ENCODE peak calls at places on chromosomes 6 and 20, in four cellular contexts. B is transverse colon, L is breast epithelium, G is HCT116. I is an unnamed sample.

GRCh38 chr20:10674684-10675455 is 1.1 kb upstream of the JAG1 start:
- DNase-seq in L (peak), G (peak), B (peak), I (no peak)

GRCh38 chr6:157080986-157081391 is 242.3 kb downstream of the TMEM242 start:
- DNase-seq in G (no peak), B (no peak), L (no peak), I (no peak)

GRCh38 chr6:32906539-32906938 is 34.3 kb downstream of the HLA-DMB start:
- DNase-seq in B (no peak), G (no peak), L (no peak), I (no peak)

GRCh38 chr6:16514249-16514648 is 247.0 kb downstream of the ATXN1 start:
- DNase-seq in L (no peak), B (no peak), G (no peak), I (peak)

GRCh38 chr6:148107911-148108310 is 234.7 kb upstream of the SASH1 start:
- DNase-seq in B (no peak), G (no peak), L (no peak), I (no peak)

GRCh38 chr6:149488815-149489214 is 4.0 kb upstream of the ZC3H12D start:
- DNase-seq in L (no peak), G (no peak), B (no peak), I (no peak)

GRCh38 chr20:45883100-45883469 is 2.1 kb downstream of the ZSWIM1 start:
- DNase-seq in L (no peak), G (no peak), B (no peak), I (no peak)

GRCh38 chr6:80022803-80023202 is 18.4 kb downstream of the TTK start:
- DNase-seq in L (no peak), B (no peak), G (no peak), I (no peak)

GRCh38 chr6:52657870-52658269 is 13.0 kb upstream of the TMEM14A start:
- DNase-seq in B (no peak), L (no peak), G (no peak), I (no peak)

GRCh38 chr20:24461848-24462247 is 7.6 kb upstream of the SYNDIG1 start:
- DNase-seq in G (no peak), B (no peak), L (no peak), I (no peak)

GRCh38 chr6:108927927-108928326 is 79.7 kb downstream of the ARMC2 start:
- DNase-seq in B (no peak), G (no peak), L (no peak), I (no peak)

GRCh38 chr20:54573838-54574237 is 98.4 kb downstream of the DOK5 start:
- DNase-seq in L (no peak), B (no peak), G (no peak), I (no peak)

GRCh38 chr20:5135363-5136012 is 8.7 kb downstream of the CDS2 start:
- DNase-seq in B (no peak), G (no peak), L (no peak), I (no peak)

GRCh38 chr6:32716396-32716795 is 24.8 kb upstream of the HLA-DQA2 start:
- DNase-seq in L (no peak), B (no peak), G (no peak), I (no peak)

GRCh38 chr20:39641423-39641822 is 679.3 kb downstream of the DHX35 start:
- DNase-seq in G (no peak), B (no peak), L (no peak), I (no peak)

GRCh38 chr20:32585011-32585518 is at the start of gene NOL4L:
- DNase-seq in L (no peak), B (no peak), G (no peak), I (no peak)

GRCh38 chr6:138576303-138576702 is 77.0 kb upstream of the NHSL1 start:
- DNase-seq in L (no peak), G (no peak), B (no peak), I (no peak)

GRCh38 chr6:57006101-57006500 is 40.4 kb upstream of the KIAA1586 start:
- DNase-seq in B (no peak), L (no peak), G (no peak), I (no peak)

GRCh38 chr6:161027385-161027784 is 35.8 kb downstream of the MAP3K4 start:
- DNase-seq in B (no peak), G (no peak), L (no peak), I (no peak)

GRCh38 chr6:161031721-161032495 is 40.3 kb downstream of the MAP3K4 start:
- DNase-seq in L (no peak), B (no peak), G (no peak), I (no peak)

GRCh38 chr6:161033667-161034066 is 42.1 kb downstream of the MAP3K4 start:
- DNase-seq in L (no peak), G (no peak), B (no peak), I (no peak)

GRCh38 chr6:161024364-161024920 is 32.9 kb downstream of the MAP3K4 start:
- DNase-seq in G (no peak), B (no peak), L (no peak), I (no peak)

GRCh38 chr6:161029195-161029809 is 37.7 kb downstream of the MAP3K4 start:
- DNase-seq in B (no peak), G (no peak), L (no peak), I (no peak)
- TF ChIP-seq POLR2AphosphoS5 in B (peak), G (no peak), L (no peak), I (no peak)

DNA sequence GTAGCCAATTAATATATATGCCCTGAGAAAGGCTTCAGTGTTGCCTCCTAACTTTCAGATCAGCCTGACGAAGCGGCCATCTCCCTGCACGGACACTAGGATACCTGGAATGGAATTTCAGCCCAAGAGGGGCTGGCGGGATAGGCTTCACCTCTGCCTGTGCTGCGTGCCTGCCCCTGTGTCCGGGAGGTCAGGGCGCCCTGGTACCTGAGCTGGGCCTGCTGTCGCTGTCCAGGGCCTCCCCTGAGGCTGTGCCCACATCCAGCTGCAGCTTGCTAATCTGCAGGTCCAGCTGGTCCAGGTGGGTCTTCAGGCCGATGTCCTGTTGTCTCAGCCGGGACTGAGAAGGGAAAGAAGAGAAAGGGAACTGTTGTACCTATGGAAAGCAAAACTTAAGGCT is 8.6 kb downstream of the DACT2 start:
- DNase-seq in L (no peak), G (no peak), B (no peak), I (no peak)
- H3K4me3 ChIP-seq in L (no peak), G (no peak), B (no peak), I (no peak)

GRCh38 chr20:2102585-2103453 is 1.2 kb downstream of the STK35 start:
- DNase-seq in B (peak), L (peak), G (peak), I (no peak)
- TF ChIP-seq POLR2AphosphoS5 in B (peak), L (peak), G (peak), I (peak)

GRCh38 chr20:18801516-18801915 is 12.1 kb upstream of the SCP2D1 start:
- DNase-seq in B (no peak), L (no peak), G (no peak), I (no peak)
- H3K4me3 ChIP-seq in B (no peak), L (no peak), G (no peak), I (no peak)

DNA sequence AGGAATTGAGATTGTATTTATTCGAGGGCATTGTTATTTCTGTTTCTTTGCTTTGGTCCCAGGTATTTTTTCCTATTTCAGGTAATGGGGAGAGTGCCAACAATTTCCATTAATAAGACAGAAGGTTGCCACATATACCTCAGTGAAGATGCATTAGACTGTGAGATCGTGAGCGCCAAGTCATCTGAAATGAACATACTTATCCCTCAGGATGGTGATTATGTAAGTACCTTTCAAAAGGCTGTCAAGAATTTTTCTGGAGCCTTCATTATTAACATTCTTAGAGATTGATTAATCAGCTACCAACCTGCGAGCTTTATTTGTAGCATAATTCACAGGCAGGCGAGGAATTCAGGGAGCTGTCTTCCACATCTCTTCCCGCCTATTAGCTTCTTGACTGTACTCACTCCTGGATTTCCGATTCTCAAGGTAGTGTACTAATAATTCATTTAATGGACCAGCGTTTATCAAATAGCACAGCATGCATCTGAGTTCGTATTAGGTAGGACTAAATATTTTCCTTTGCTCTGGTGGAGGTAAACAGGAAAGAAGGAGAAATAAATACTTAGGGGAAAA is 48.6 kb upstream of the FAM8A1 start:
- DNase-seq in G (no peak), B (no peak), L (no peak), I (no peak)
- TF ChIP-seq POLR2AphosphoS5 in G (no peak), B (no peak), L (no peak), I (no peak)

I was measured in SK-N-MC.